ENCODE peak calls at places on chromosomes 5 and 9, in eight cellular contexts. One of them, this sample, is unnamed.

GRCh38 chr5:79954620-79955019 is 36.4 kb downstream of the MTX3 start:
- DNase-seq in effector memory CD4-positive, alpha-beta T cell: no peak
- DNase-seq in right atrium auricular region: no peak
- DNase-seq in uterus: no peak
- DNase-seq in SK-N-MC: no peak
- DNase-seq in endothelial cell of umbilical vein: no peak
- DNase-seq in cardiac muscle cell: no peak
- DNase-seq in ovary: no peak
- DNase-seq in this sample: no peak

GRCh38 chr9:18438300-18438925 is 35.5 kb upstream of the ADAMTSL1 start:
- DNase-seq in effector memory CD4-positive, alpha-beta T cell: no peak
- DNase-seq in right atrium auricular region: no peak
- DNase-seq in uterus: peak
- DNase-seq in SK-N-MC: no peak
- DNase-seq in endothelial cell of umbilical vein: peak
- DNase-seq in cardiac muscle cell: peak
- DNase-seq in ovary: peak
- DNase-seq in this sample: peak

GRCh38 chr5:65163698-65164097 is 318.0 kb downstream of the ADAMTS6 start:
- DNase-seq in effector memory CD4-positive, alpha-beta T cell: no peak
- DNase-seq in right atrium auricular region: no peak
- DNase-seq in uterus: no peak
- DNase-seq in SK-N-MC: no peak
- DNase-seq in endothelial cell of umbilical vein: no peak
- DNase-seq in cardiac muscle cell: no peak
- DNase-seq in ovary: no peak
- DNase-seq in this sample: no peak

GRCh38 chr9:18422296-18423036 is 51.5 kb upstream of the ADAMTSL1 start:
- DNase-seq in effector memory CD4-positive, alpha-beta T cell: no peak
- DNase-seq in right atrium auricular region: no peak
- DNase-seq in uterus: no peak
- DNase-seq in SK-N-MC: no peak
- DNase-seq in endothelial cell of umbilical vein: no peak
- DNase-seq in cardiac muscle cell: no peak
- DNase-seq in ovary: no peak
- DNase-seq in this sample: no peak

GRCh38 chr9:133347515-133347984 is 381 bp downstream of the MED22 start:
- DNase-seq in effector memory CD4-positive, alpha-beta T cell: peak
- DNase-seq in right atrium auricular region: no peak
- DNase-seq in uterus: no peak
- DNase-seq in SK-N-MC: no peak
- DNase-seq in endothelial cell of umbilical vein: peak
- DNase-seq in cardiac muscle cell: peak
- DNase-seq in ovary: peak
- DNase-seq in this sample: no peak

GRCh38 chr5:120988970-120989369 is 524.9 kb downstream of the PRR16 start:
- DNase-seq in effector memory CD4-positive, alpha-beta T cell: no peak
- DNase-seq in right atrium auricular region: no peak
- DNase-seq in uterus: no peak
- DNase-seq in SK-N-MC: no peak
- DNase-seq in endothelial cell of umbilical vein: no peak
- DNase-seq in cardiac muscle cell: peak
- DNase-seq in ovary: no peak
- DNase-seq in this sample: no peak

GRCh38 chr5:143183989-143184388 is 219.5 kb downstream of the NR3C1 start:
- DNase-seq in effector memory CD4-positive, alpha-beta T cell: no peak
- DNase-seq in right atrium auricular region: no peak
- DNase-seq in uterus: no peak
- DNase-seq in SK-N-MC: no peak
- DNase-seq in endothelial cell of umbilical vein: no peak
- DNase-seq in cardiac muscle cell: no peak
- DNase-seq in ovary: no peak
- DNase-seq in this sample: no peak

GRCh38 chr9:130182090-130182909 is 10.1 kb downstream of the NCS1 start:
- DNase-seq in effector memory CD4-positive, alpha-beta T cell: no peak
- DNase-seq in right atrium auricular region: no peak
- DNase-seq in uterus: no peak
- DNase-seq in SK-N-MC: no peak
- DNase-seq in endothelial cell of umbilical vein: no peak
- DNase-seq in cardiac muscle cell: no peak
- DNase-seq in ovary: no peak
- DNase-seq in this sample: no peak

GRCh38 chr9:81132796-81133195 is 556.6 kb downstream of the TLE1 start:
- DNase-seq in effector memory CD4-positive, alpha-beta T cell: no peak
- DNase-seq in right atrium auricular region: no peak
- DNase-seq in uterus: no peak
- DNase-seq in SK-N-MC: no peak
- DNase-seq in endothelial cell of umbilical vein: no peak
- DNase-seq in cardiac muscle cell: no peak
- DNase-seq in ovary: no peak
- DNase-seq in this sample: no peak

GRCh38 chr9:120891255-120891954 is 14.4 kb upstream of the PHF19 start:
- DNase-seq in effector memory CD4-positive, alpha-beta T cell: peak
- DNase-seq in right atrium auricular region: no peak
- DNase-seq in uterus: no peak
- DNase-seq in SK-N-MC: no peak
- DNase-seq in endothelial cell of umbilical vein: no peak
- DNase-seq in cardiac muscle cell: no peak
- DNase-seq in ovary: no peak
- DNase-seq in this sample: no peak

GRCh38 chr5:150441813-150442698 is 7.5 kb downstream of the RPS14 start:
- DNase-seq in effector memory CD4-positive, alpha-beta T cell: no peak
- DNase-seq in right atrium auricular region: no peak
- DNase-seq in uterus: no peak
- DNase-seq in SK-N-MC: no peak
- DNase-seq in endothelial cell of umbilical vein: peak
- DNase-seq in cardiac muscle cell: no peak
- DNase-seq in ovary: no peak
- DNase-seq in this sample: peak

GRCh38 chr5:141969783-141970741 is 1.2 kb downstream of the RNF14 start:
- DNase-seq in effector memory CD4-positive, alpha-beta T cell: no peak
- DNase-seq in right atrium auricular region: no peak
- DNase-seq in uterus: no peak
- DNase-seq in SK-N-MC: no peak
- DNase-seq in endothelial cell of umbilical vein: no peak
- DNase-seq in cardiac muscle cell: peak
- DNase-seq in ovary: no peak
- DNase-seq in this sample: no peak

GRCh38 chr5:53211799-53212198 is 102.2 kb upstream of the MOCS2 start:
- DNase-seq in effector memory CD4-positive, alpha-beta T cell: no peak
- DNase-seq in right atrium auricular region: no peak
- DNase-seq in uterus: no peak
- DNase-seq in SK-N-MC: no peak
- DNase-seq in endothelial cell of umbilical vein: peak
- DNase-seq in cardiac muscle cell: no peak
- DNase-seq in ovary: no peak
- DNase-seq in this sample: no peak

GRCh38 chr5:27311544-27311943 is 273.2 kb upstream of the CDH9 start:
- DNase-seq in effector memory CD4-positive, alpha-beta T cell: no peak
- DNase-seq in right atrium auricular region: no peak
- DNase-seq in uterus: no peak
- DNase-seq in SK-N-MC: no peak
- DNase-seq in endothelial cell of umbilical vein: no peak
- DNase-seq in cardiac muscle cell: no peak
- DNase-seq in ovary: no peak
- DNase-seq in this sample: no peak

GRCh38 chr5:59055745-59056448 is 473.0 kb downstream of the RAB3C start:
- DNase-seq in effector memory CD4-positive, alpha-beta T cell: no peak
- DNase-seq in right atrium auricular region: no peak
- DNase-seq in uterus: no peak
- DNase-seq in SK-N-MC: no peak
- DNase-seq in endothelial cell of umbilical vein: no peak
- DNase-seq in cardiac muscle cell: no peak
- DNase-seq in ovary: no peak
- DNase-seq in this sample: no peak

GRCh38 chr9:82170079-82170662 is 181.6 kb downstream of the SPATA31D1 start:
- DNase-seq in effector memory CD4-positive, alpha-beta T cell: no peak
- DNase-seq in right atrium auricular region: no peak
- DNase-seq in uterus: no peak
- DNase-seq in SK-N-MC: no peak
- DNase-seq in endothelial cell of umbilical vein: no peak
- DNase-seq in cardiac muscle cell: no peak
- DNase-seq in ovary: no peak
- DNase-seq in this sample: no peak

GRCh38 chr5:81450940-81451339 is 57.0 kb upstream of the ACOT12 start:
- DNase-seq in effector memory CD4-positive, alpha-beta T cell: no peak
- DNase-seq in right atrium auricular region: no peak
- DNase-seq in uterus: no peak
- DNase-seq in SK-N-MC: peak
- DNase-seq in endothelial cell of umbilical vein: peak
- DNase-seq in cardiac muscle cell: no peak
- DNase-seq in ovary: no peak
- DNase-seq in this sample: no peak

GRCh38 chr5:170479484-170479883 is 24.3 kb upstream of the KCNIP1 start:
- DNase-seq in effector memory CD4-positive, alpha-beta T cell: no peak
- DNase-seq in right atrium auricular region: peak
- DNase-seq in uterus: no peak
- DNase-seq in SK-N-MC: no peak
- DNase-seq in endothelial cell of umbilical vein: peak
- DNase-seq in cardiac muscle cell: no peak
- DNase-seq in ovary: no peak
- DNase-seq in this sample: no peak

GRCh38 chr5:12272389-12272788 is 368.1 kb upstream of the CTNND2 start:
- DNase-seq in effector memory CD4-positive, alpha-beta T cell: no peak
- DNase-seq in right atrium auricular region: no peak
- DNase-seq in uterus: no peak
- DNase-seq in SK-N-MC: no peak
- DNase-seq in endothelial cell of umbilical vein: no peak
- DNase-seq in cardiac muscle cell: peak
- DNase-seq in ovary: no peak
- DNase-seq in this sample: no peak

DNA sequence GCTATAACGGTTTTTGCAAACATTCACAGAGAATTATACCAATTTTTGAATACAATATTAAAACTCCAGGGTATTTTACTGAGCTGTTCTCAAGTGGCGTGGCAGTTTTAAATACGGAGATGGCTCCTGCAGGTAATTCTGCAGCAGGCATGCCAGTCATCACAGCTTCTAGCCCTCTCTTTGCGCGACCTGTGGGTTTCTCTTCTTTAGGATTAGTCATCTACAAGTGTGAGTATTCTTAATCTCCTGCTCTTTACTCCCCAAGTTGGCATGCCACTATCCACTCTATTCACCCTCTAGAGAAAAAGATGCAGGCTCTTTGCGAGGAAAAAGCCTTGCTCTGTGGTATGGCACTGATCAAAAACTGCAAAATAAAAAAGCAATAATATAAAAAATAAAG is 43.9 kb downstream of the ANKRD31 start:
- DNase-seq in effector memory CD4-positive, alpha-beta T cell: no peak
- DNase-seq in right atrium auricular region: no peak
- DNase-seq in uterus: no peak
- DNase-seq in SK-N-MC: no peak
- DNase-seq in endothelial cell of umbilical vein: no peak
- DNase-seq in cardiac muscle cell: no peak
- DNase-seq in ovary: no peak
- DNase-seq in this sample: no peak
- H3K27ac ChIP-seq in effector memory CD4-positive, alpha-beta T cell: no peak
- H3K27ac ChIP-seq in right atrium auricular region: no peak
- H3K27ac ChIP-seq in uterus: no peak
- H3K27ac ChIP-seq in SK-N-MC: no peak
- H3K27ac ChIP-seq in endothelial cell of umbilical vein: no peak
- H3K27ac ChIP-seq in cardiac muscle cell: no peak
- H3K27ac ChIP-seq in ovary: no peak
- H3K27ac ChIP-seq in this sample: no peak

GRCh38 chr5:10364186-10364689 is 10.7 kb downstream of the MARCHF6 start:
- DNase-seq in effector memory CD4-positive, alpha-beta T cell: no peak
- DNase-seq in right atrium auricular region: no peak
- DNase-seq in uterus: no peak
- DNase-seq in SK-N-MC: no peak
- DNase-seq in endothelial cell of umbilical vein: no peak
- DNase-seq in cardiac muscle cell: no peak
- DNase-seq in ovary: no peak
- DNase-seq in this sample: no peak

GRCh38 chr5:10355071-10355889 is 1.8 kb downstream of the MARCHF6 start:
- DNase-seq in effector memory CD4-positive, alpha-beta T cell: no peak
- DNase-seq in right atrium auricular region: no peak
- DNase-seq in uterus: no peak
- DNase-seq in SK-N-MC: no peak
- DNase-seq in endothelial cell of umbilical vein: peak
- DNase-seq in cardiac muscle cell: no peak
- DNase-seq in ovary: no peak
- DNase-seq in this sample: no peak

GRCh38 chr5:10365800-10366199 is 12.3 kb downstream of the MARCHF6 start:
- DNase-seq in effector memory CD4-positive, alpha-beta T cell: no peak
- DNase-seq in right atrium auricular region: no peak
- DNase-seq in uterus: no peak
- DNase-seq in SK-N-MC: no peak
- DNase-seq in endothelial cell of umbilical vein: no peak
- DNase-seq in cardiac muscle cell: no peak
- DNase-seq in ovary: no peak
- DNase-seq in this sample: no peak

GRCh38 chr5:10363519-10364185 is 10.2 kb downstream of the MARCHF6 start:
- DNase-seq in effector memory CD4-positive, alpha-beta T cell: no peak
- DNase-seq in right atrium auricular region: no peak
- DNase-seq in uterus: no peak
- DNase-seq in SK-N-MC: no peak
- DNase-seq in endothelial cell of umbilical vein: no peak
- DNase-seq in cardiac muscle cell: no peak
- DNase-seq in ovary: no peak
- DNase-seq in this sample: no peak

GRCh38 chr5:10360686-10361085 is 7.2 kb downstream of the MARCHF6 start:
- DNase-seq in effector memory CD4-positive, alpha-beta T cell: no peak
- DNase-seq in right atrium auricular region: no peak
- DNase-seq in uterus: no peak
- DNase-seq in SK-N-MC: no peak
- DNase-seq in endothelial cell of umbilical vein: no peak
- DNase-seq in cardiac muscle cell: no peak
- DNase-seq in ovary: no peak
- DNase-seq in this sample: no peak
- H3K27ac ChIP-seq in effector memory CD4-positive, alpha-beta T cell: no peak
- H3K27ac ChIP-seq in right atrium auricular region: no peak
- H3K27ac ChIP-seq in uterus: no peak
- H3K27ac ChIP-seq in SK-N-MC: no peak
- H3K27ac ChIP-seq in endothelial cell of umbilical vein: no peak
- H3K27ac ChIP-seq in cardiac muscle cell: no peak
- H3K27ac ChIP-seq in ovary: no peak
- H3K27ac ChIP-seq in this sample: no peak

GRCh38 chr5:29276371-29276770 is 1917.1 kb upstream of the CDH6 start:
- DNase-seq in effector memory CD4-positive, alpha-beta T cell: no peak
- DNase-seq in right atrium auricular region: no peak
- DNase-seq in uterus: no peak
- DNase-seq in SK-N-MC: no peak
- DNase-seq in endothelial cell of umbilical vein: no peak
- DNase-seq in cardiac muscle cell: no peak
- DNase-seq in ovary: no peak
- DNase-seq in this sample: no peak
- H3K27ac ChIP-seq in effector memory CD4-positive, alpha-beta T cell: no peak
- H3K27ac ChIP-seq in right atrium auricular region: no peak
- H3K27ac ChIP-seq in uterus: no peak
- H3K27ac ChIP-seq in SK-N-MC: no peak
- H3K27ac ChIP-seq in endothelial cell of umbilical vein: no peak
- H3K27ac ChIP-seq in cardiac muscle cell: no peak
- H3K27ac ChIP-seq in ovary: no peak
- H3K27ac ChIP-seq in this sample: no peak

DNA sequence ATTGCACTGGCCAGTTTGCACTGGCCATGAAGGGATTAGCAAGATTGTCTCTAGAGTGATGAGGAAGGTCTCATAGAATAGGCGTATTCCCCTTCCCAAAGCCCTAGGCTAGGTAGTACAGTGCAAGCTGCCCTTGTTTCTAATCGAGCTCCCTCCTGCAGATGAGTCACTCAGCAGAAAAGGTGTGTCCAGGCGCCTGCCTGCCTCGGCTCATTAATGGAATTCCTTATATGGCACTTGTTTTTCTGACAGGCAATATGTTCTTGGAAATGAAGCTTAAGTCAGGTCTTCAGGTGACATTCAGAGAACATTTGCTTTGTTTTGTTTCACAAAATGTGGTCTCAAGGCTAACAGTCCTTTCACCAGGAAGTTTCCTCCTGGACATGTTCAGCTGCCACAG is 281.2 kb upstream of the MAP3K1 start:
- DNase-seq in effector memory CD4-positive, alpha-beta T cell: no peak
- DNase-seq in right atrium auricular region: no peak
- DNase-seq in uterus: peak
- DNase-seq in SK-N-MC: no peak
- DNase-seq in endothelial cell of umbilical vein: no peak
- DNase-seq in cardiac muscle cell: no peak
- DNase-seq in ovary: no peak
- DNase-seq in this sample: no peak
- H3K27ac ChIP-seq in effector memory CD4-positive, alpha-beta T cell: no peak
- H3K27ac ChIP-seq in right atrium auricular region: no peak
- H3K27ac ChIP-seq in uterus: no peak
- H3K27ac ChIP-seq in SK-N-MC: no peak
- H3K27ac ChIP-seq in endothelial cell of umbilical vein: no peak
- H3K27ac ChIP-seq in cardiac muscle cell: no peak
- H3K27ac ChIP-seq in ovary: no peak
- H3K27ac ChIP-seq in this sample: no peak

This sample was measured in dorsolateral prefrontal cortex.